ENCODE peak calls at places on chromosomes 13 and 19, in four cellular contexts. One of them, this sample, is unnamed.

GRCh38 chr13:99871249-99871898 is 100.2 kb downstream of the ZIC5 start:
- DNase-seq in GM12878: no peak
- DNase-seq in IMR-90: no peak
- DNase-seq in WTC11: no peak
- DNase-seq in this sample: no peak

GRCh38 chr13:74931698-74932433 is 550.1 kb downstream of the TBC1D4 start:
- DNase-seq in GM12878: no peak
- DNase-seq in IMR-90: no peak
- DNase-seq in WTC11: no peak
- DNase-seq in this sample: no peak

GRCh38 chr19:7415163-7415856 is 66.6 kb downstream of the ARHGEF18 start:
- DNase-seq in GM12878: no peak
- DNase-seq in IMR-90: peak; percentile 86
- DNase-seq in WTC11: no peak
- DNase-seq in this sample: peak; percentile 74

GRCh38 chr13:67221630-67222226 is 8.4 kb downstream of the PCDH9 start:
- DNase-seq in GM12878: no peak
- DNase-seq in IMR-90: no peak
- DNase-seq in WTC11: no peak
- DNase-seq in this sample: no peak

GRCh38 chr13:42997381-42997780 is 5.3 kb upstream of the EPSTI1 start:
- DNase-seq in GM12878: no peak
- DNase-seq in IMR-90: peak; percentile 40
- DNase-seq in WTC11: no peak
- DNase-seq in this sample: no peak

GRCh38 chr13:50129065-50129922 is 114.0 kb downstream of the KCNRG start:
- DNase-seq in GM12878: no peak
- DNase-seq in IMR-90: no peak
- DNase-seq in WTC11: no peak
- DNase-seq in this sample: no peak

GRCh38 chr13:25241007-25241406 is 46.3 kb downstream of the MTMR6 start:
- DNase-seq in GM12878: no peak
- DNase-seq in IMR-90: no peak
- DNase-seq in WTC11: no peak
- DNase-seq in this sample: no peak

GRCh38 chr13:96542986-96543385 is 451.3 kb downstream of the OXGR1 start:
- DNase-seq in GM12878: no peak
- DNase-seq in IMR-90: no peak
- DNase-seq in WTC11: no peak
- DNase-seq in this sample: no peak

GRCh38 chr13:25179810-25180437 is 7.8 kb upstream of the AMER2 start:
- DNase-seq in GM12878: no peak
- DNase-seq in IMR-90: no peak
- DNase-seq in WTC11: no peak
- DNase-seq in this sample: no peak

GRCh38 chr19:48149430-48149829 is 20.7 kb downstream of the LIG1 start:
- DNase-seq in GM12878: no peak
- DNase-seq in IMR-90: no peak
- DNase-seq in WTC11: no peak
- DNase-seq in this sample: no peak
- TF ChIP-seq USF2 in GM12878: no peak
- TF ChIP-seq USF2 in IMR-90: no peak
- TF ChIP-seq USF2 in WTC11: no peak
- TF ChIP-seq USF2 in this sample: no peak

GRCh38 chr19:15441317-15441716 is 8.4 kb downstream of the WIZ start:
- DNase-seq in GM12878: no peak
- DNase-seq in IMR-90: no peak
- DNase-seq in WTC11: no peak
- DNase-seq in this sample: no peak
- TF ChIP-seq USF2 in GM12878: no peak
- TF ChIP-seq USF2 in IMR-90: no peak
- TF ChIP-seq USF2 in WTC11: no peak
- TF ChIP-seq USF2 in this sample: no peak

GRCh38 chr19:45354443-45354842 is 13.9 kb downstream of the KLC3 start:
- DNase-seq in GM12878: no peak
- DNase-seq in IMR-90: no peak
- DNase-seq in WTC11: no peak
- DNase-seq in this sample: no peak

GRCh38 chr19:45351401-45351952 is 10.9 kb downstream of the KLC3 start:
- DNase-seq in GM12878: no peak
- DNase-seq in IMR-90: no peak
- DNase-seq in WTC11: no peak
- DNase-seq in this sample: no peak

GRCh38 chr19:45352062-45352461 is 11.5 kb downstream of the KLC3 start:
- DNase-seq in GM12878: no peak
- DNase-seq in IMR-90: no peak
- DNase-seq in WTC11: no peak
- DNase-seq in this sample: no peak

GRCh38 chr19:45352471-45352870 is 11.9 kb downstream of the KLC3 start:
- DNase-seq in GM12878: no peak
- DNase-seq in IMR-90: no peak
- DNase-seq in WTC11: no peak
- DNase-seq in this sample: no peak

DNA sequence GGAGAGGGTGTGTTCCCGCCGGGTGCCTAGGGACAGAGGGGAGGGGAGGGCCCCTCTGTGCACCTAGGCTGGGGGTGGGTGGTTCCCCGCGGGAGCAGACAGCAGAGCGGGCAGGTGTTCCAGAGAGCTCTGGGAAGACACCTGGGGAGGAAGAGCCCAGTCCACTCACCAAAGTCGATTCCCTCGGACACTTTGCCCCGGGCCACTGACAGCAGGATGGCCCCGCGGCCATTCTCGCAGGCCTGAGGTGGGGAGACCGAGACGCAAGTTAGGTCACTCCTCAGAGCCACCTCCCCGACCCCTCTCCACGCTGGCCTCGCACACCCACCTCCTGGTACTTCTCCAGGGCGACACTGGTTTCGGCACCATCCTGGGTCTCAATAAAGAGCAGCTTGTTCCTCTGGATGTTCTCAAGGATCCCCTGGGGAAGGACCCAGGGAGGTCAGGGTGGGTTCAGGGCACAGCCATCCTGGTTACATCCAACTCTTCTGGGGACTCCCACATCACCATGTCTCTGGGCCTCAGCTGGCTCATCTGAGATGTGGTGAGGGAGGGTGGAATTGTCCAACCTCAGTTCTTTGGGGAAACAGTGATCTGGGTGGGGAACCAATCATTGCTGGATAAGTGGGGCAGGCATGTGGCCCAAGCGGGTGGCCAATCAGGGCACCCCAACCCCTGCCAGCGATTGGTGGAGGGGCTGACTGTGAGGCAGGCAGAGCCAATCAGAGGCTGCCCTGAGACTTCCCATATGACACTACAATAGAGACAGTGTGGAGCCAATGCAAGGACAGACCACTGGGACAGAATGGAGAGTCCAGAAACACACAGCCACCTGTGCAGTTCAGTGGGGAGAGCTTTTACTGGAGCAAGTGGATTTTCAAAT is 12.6 kb downstream of the KLC3 start:
- DNase-seq in GM12878: no peak
- DNase-seq in IMR-90: no peak
- DNase-seq in WTC11: no peak
- DNase-seq in this sample: no peak
- TF ChIP-seq USF2 in GM12878: no peak
- TF ChIP-seq USF2 in IMR-90: no peak
- TF ChIP-seq USF2 in WTC11: no peak
- TF ChIP-seq USF2 in this sample: no peak

GRCh38 chr13:109668433-109669233 is 117.8 kb downstream of the IRS2 start:
- DNase-seq in GM12878: no peak
- DNase-seq in IMR-90: no peak
- DNase-seq in WTC11: no peak
- DNase-seq in this sample: no peak

GRCh38 chr13:109665781-109666249 is 120.6 kb downstream of the IRS2 start:
- DNase-seq in GM12878: no peak
- DNase-seq in IMR-90: no peak
- DNase-seq in WTC11: no peak
- DNase-seq in this sample: no peak

GRCh38 chr13:109666656-109667448 is 119.5 kb downstream of the IRS2 start:
- DNase-seq in GM12878: no peak
- DNase-seq in IMR-90: peak; percentile 16
- DNase-seq in WTC11: no peak
- DNase-seq in this sample: no peak

GRCh38 chr13:109667754-109668360 is 118.5 kb downstream of the IRS2 start:
- DNase-seq in GM12878: no peak
- DNase-seq in IMR-90: no peak
- DNase-seq in WTC11: no peak
- DNase-seq in this sample: no peak

DNA sequence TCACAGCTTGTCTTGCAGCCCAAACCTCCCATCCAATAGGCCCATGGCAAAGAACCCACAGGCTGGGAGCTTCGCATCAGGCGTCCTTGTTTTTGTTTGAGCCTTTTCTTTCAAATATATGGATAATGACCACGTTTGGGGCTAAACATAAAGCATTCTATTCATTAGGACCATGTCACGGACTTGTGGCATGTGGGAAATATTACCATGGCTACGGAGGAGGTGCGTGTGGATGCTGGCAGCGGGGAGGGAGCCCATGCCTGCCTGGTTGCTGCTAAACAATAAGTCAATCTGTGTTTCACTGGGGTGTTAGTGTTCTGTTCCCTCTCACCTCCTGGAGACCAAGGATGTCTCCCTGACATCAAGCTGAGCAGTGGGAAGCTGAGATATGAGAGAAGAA is 121.2 kb downstream of the IRS2 start:
- DNase-seq in GM12878: no peak
- DNase-seq in IMR-90: no peak
- DNase-seq in WTC11: no peak
- DNase-seq in this sample: no peak
- TF ChIP-seq USF2 in GM12878: no peak
- TF ChIP-seq USF2 in IMR-90: no peak
- TF ChIP-seq USF2 in WTC11: no peak
- TF ChIP-seq USF2 in this sample: no peak

DNA sequence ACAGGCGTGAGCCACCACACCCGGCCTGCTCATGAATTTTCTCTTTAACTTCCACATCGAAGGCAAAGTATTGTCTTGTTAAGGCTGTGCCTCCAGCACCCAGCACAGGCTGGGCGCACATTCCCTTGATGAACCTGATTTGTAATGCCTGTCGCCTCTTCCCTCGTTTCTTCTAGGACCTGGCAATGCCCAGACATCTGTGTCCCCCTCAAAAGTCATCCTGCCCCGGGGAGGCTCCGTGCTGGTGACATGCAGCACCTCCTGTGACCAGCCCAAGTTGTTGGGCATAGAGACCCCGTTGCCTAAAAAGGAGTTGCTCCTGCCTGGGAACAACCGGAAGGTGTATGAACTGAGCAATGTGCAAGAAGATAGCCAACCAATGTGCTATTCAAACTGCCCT is 3.7 kb downstream of the ICAM1 start:
- DNase-seq in GM12878: no peak
- DNase-seq in IMR-90: no peak
- DNase-seq in WTC11: no peak
- DNase-seq in this sample: no peak
- TF ChIP-seq USF2 in GM12878: no peak
- TF ChIP-seq USF2 in IMR-90: no peak
- TF ChIP-seq USF2 in WTC11: no peak
- TF ChIP-seq USF2 in this sample: no peak

DNA sequence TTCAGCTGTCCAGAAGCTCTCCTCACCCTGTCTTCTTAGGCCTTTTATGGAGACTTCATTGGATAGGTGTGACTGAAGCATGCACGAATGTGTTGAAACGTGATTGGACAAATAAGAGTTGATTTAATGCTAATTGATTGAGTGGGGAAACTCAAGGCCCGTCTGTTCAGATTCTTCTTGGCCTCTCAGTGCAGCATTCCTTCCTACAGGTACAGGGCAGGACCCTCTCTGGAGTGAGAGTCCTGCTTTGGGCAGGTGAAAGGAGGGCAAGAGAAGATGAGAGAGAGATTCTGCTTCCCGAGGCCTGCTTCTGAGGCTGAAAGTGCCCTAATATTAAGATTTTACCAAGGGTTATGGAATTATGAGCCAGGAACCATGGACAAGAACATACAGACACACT is 20.5 kb downstream of the ZNF331 start:
- DNase-seq in GM12878: no peak
- DNase-seq in IMR-90: no peak
- DNase-seq in WTC11: no peak
- DNase-seq in this sample: no peak
- TF ChIP-seq USF2 in GM12878: no peak
- TF ChIP-seq USF2 in IMR-90: no peak
- TF ChIP-seq USF2 in WTC11: no peak
- TF ChIP-seq USF2 in this sample: no peak

GRCh38 chr19:52898101-52898500 is 666 bp upstream of the ZNF320 start:
- DNase-seq in GM12878: no peak
- DNase-seq in IMR-90: no peak
- DNase-seq in WTC11: peak; percentile 50
- DNase-seq in this sample: no peak
- TF ChIP-seq USF2 in GM12878: no peak
- TF ChIP-seq USF2 in IMR-90: no peak
- TF ChIP-seq USF2 in WTC11: no peak
- TF ChIP-seq USF2 in this sample: no peak

GRCh38 chr13:79227418-79227817 is 178.6 kb downstream of the RBM26 start:
- DNase-seq in GM12878: peak; percentile 42
- DNase-seq in IMR-90: no peak
- DNase-seq in WTC11: no peak
- DNase-seq in this sample: no peak
- TF ChIP-seq USF2 in GM12878: no peak
- TF ChIP-seq USF2 in IMR-90: no peak
- TF ChIP-seq USF2 in WTC11: no peak
- TF ChIP-seq USF2 in this sample: no peak